ENCODE peak calls at places on chromosomes 3 and 15, in four cellular contexts. K is upper lobe of left lung, X is breast epithelium, G is HCT116. S is an unnamed sample.

GRCh38 chr3:164604687-164605086 is 473.6 kb downstream of the SI start:
- DNase-seq in G (no peak), K (no peak), X (no peak), S (no peak)

GRCh38 chr15:64249406-64249805 is 86.6 kb upstream of the PPIB start:
- DNase-seq in X (no peak), K (no peak), G (no peak), S (no peak)

GRCh38 chr15:33154366-33155166 is 39.9 kb downstream of the FMN1 start:
- DNase-seq in X (no peak), K (peak), G (no peak), S (no peak)

GRCh38 chr3:160929595-160929994 is 173.6 kb downstream of the PPM1L start:
- DNase-seq in X (no peak), G (no peak), K (no peak), S (peak)

GRCh38 chr3:184143327-184143726 is 8.2 kb downstream of the EIF2B5 start:
- DNase-seq in K (no peak), G (no peak), X (no peak), S (no peak)

GRCh38 chr3:73601031-73601430 is 23.7 kb downstream of the PDZRN3 start:
- DNase-seq in X (no peak), G (no peak), K (no peak), S (no peak)

GRCh38 chr3:125261031-125261430 is 48.5 kb upstream of the SLC12A8 start:
- DNase-seq in G (no peak), X (no peak), K (no peak), S (no peak)

GRCh38 chr15:95948371-95948770 is 382.1 kb upstream of the NR2F2 start:
- DNase-seq in K (no peak), G (no peak), X (no peak), S (no peak)

GRCh38 chr3:133838296-133838789 is 32.7 kb downstream of the SRPRB start:
- DNase-seq in G (no peak), X (no peak), K (no peak), S (no peak)

GRCh38 chr15:31897746-31898145 is 132.6 kb upstream of the CHRNA7 start:
- DNase-seq in K (no peak), X (no peak), G (no peak), S (no peak)

GRCh38 chr3:100561459-100562158 is 47.8 kb upstream of the ADGRG7 start:
- DNase-seq in K (no peak), X (no peak), G (no peak), S (no peak)

GRCh38 chr3:143307613-143308183 is 188.1 kb downstream of the CHST2 start:
- DNase-seq in X (no peak), K (no peak), G (no peak), S (peak)

GRCh38 chr3:71208273-71209095 is 375.0 kb downstream of the FOXP1 start:
- DNase-seq in G (no peak), X (no peak), K (no peak), S (peak)

GRCh38 chr15:40437754-40438687 is 2.7 kb upstream of the BAHD1 start:
- DNase-seq in G (no peak), K (no peak), X (no peak), S (no peak)

GRCh38 chr3:15558581-15558980 is 37.1 kb upstream of the COLQ start:
- DNase-seq in X (no peak), G (no peak), K (no peak), S (no peak)

GRCh38 chr15:51796777-51797474 is 32.5 kb upstream of the TMOD3 start:
- DNase-seq in G (no peak), K (no peak), X (no peak), S (no peak)

GRCh38 chr3:123651449-123652345 is 66.8 kb upstream of the HACD2 start:
- DNase-seq in X (no peak), G (no peak), K (no peak), S (no peak)

GRCh38 chr3:119184083-119184482 is 10.7 kb downstream of the UPK1B start:
- DNase-seq in G (no peak), K (no peak), X (no peak), S (no peak)

GRCh38 chr15:76209948-76210347 is 101.3 kb downstream of the ETFA start:
- DNase-seq in X (no peak), G (no peak), K (no peak), S (peak)

GRCh38 chr15:70376031-70376928 is 278.6 kb upstream of the TLE3 start:
- DNase-seq in X (no peak), G (no peak), K (peak), S (peak)

GRCh38 chr3:117688583-117688982 is 979.0 kb downstream of the TUSC7 start:
- DNase-seq in X (no peak), K (no peak), G (no peak), S (peak)

GRCh38 chr3:15506571-15506970 is 14.9 kb downstream of the COLQ start:
- DNase-seq in X (no peak), G (no peak), K (no peak), S (no peak)

GRCh38 chr3:117526485-117527079 is 817.0 kb downstream of the TUSC7 start:
- DNase-seq in K (no peak), G (peak), X (no peak), S (peak)

GRCh38 chr3:120693439-120694172 is 11.6 kb upstream of the HGD start:
- DNase-seq in G (no peak), K (no peak), X (no peak), S (no peak)

GRCh38 chr15:35491999-35492398 is 54.0 kb downstream of the DPH6 start:
- DNase-seq in K (no peak), G (no peak), X (no peak), S (no peak)

GRCh38 chr15:57227181-57227580 is 149.1 kb upstream of the CGNL1 start:
- DNase-seq in G (no peak), K (no peak), X (no peak), S (no peak)

GRCh38 chr3:168889666-168890065 is 773.8 kb downstream of the MECOM start:
- DNase-seq in G (no peak), K (no peak), X (no peak), S (no peak)

GRCh38 chr15:22873204-22873701 is 34.8 kb downstream of the NIPA2 start:
- DNase-seq in G (no peak), K (no peak), X (no peak), S (no peak)

GRCh38 chr3:128319741-128320141 is 146.9 kb downstream of the DNAJB8 start:
- DNase-seq in G (no peak), K (peak), X (no peak), S (peak)

GRCh38 chr3:63588897-63589296 is 63.6 kb upstream of the SNTN start:
- DNase-seq in X (no peak), G (no peak), K (no peak), S (no peak)

GRCh38 chr3:12158387-12159226 is at the start of gene TIMP4:
- DNase-seq in G (no peak), K (no peak), X (no peak), S (peak)
- TF ChIP-seq POLR2A in G (no peak), K (no peak), X (no peak), S (no peak)

DNA sequence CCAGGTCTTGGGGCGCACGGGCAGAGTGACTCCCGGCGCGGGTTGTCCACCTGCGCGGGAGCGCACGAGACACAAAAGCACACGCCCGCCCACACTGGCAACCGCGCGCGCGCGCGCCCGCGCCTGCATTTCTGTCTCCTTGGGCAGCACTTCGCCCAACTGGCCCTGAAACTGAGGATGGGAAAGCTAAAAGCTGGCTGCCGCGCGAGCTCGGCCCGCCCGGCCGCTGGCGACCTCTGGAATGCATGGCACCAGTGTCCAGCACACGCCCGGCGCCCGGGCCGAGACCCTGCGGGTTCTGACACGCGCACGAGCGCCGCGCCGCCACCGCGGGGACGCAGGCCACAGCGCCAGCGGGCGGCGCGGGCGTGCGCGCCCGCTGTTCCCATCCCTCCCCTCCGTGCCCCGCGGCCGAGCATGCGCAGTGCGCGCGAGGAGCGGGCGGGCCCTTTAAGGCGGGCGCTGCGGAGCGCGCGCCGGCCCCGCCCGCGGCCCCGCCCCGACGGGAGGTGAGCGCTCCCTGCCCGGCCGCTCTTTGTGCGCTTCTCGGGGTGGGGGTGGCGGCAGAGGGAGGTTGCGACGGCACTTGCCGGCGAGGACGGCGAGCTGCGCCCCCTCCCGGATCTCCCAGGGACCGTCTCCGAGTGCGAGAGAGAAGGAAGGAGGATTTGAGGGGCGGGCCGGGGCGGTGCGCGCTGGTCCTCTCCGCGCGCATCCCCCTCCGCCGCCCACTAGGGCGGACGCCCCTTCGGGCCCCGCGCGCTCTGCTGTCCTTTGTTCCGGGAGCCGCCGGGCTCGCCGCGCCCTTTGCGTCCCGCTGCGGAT is 1.1 kb upstream of the MEX3B start:
- DNase-seq in K (peak), X (peak), G (peak), S (peak)
- TF ChIP-seq POLR2AphosphoS5 in K (no peak), X (no peak), G (no peak), S (peak)

GRCh38 chr3:86794336-86795065 is 196.4 kb downstream of the VGLL3 start:
- DNase-seq in X (no peak), G (no peak), K (no peak), S (no peak)

GRCh38 chr3:86801921-86802320 is 189.0 kb downstream of the VGLL3 start:
- DNase-seq in K (no peak), G (no peak), X (no peak), S (no peak)

GRCh38 chr3:86797946-86798345 is 193.0 kb downstream of the VGLL3 start:
- DNase-seq in X (no peak), K (no peak), G (no peak), S (no peak)

DNA sequence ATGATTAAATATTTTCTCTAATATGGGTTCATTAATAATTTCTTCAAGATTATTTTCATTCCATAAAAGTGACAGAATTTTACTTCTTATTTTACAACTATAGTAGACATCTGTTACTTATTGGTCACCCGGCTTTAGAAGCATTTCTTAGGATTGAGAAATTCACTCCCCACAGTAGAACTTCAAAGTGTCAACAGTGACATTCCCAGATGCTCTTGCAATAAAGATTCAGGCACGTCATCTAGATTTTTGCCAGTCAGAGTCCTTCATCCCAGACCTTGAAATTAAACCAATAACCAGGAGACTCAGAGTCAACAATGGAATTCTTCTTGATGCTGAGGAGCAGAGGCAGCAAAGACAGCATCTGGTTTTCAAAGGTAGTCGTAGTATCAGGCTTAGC is 190.8 kb downstream of the VGLL3 start:
- DNase-seq in K (no peak), X (no peak), G (no peak), S (no peak)
- TF ChIP-seq POLR2A in K (no peak), X (no peak), G (no peak), S (no peak)

GRCh38 chr15:69298697-69299441 is at the start of gene PAQR5:
- DNase-seq in G (no peak), K (peak), X (no peak), S (peak)

GRCh38 chr15:69297642-69298353 is 914 bp upstream of the PAQR5 start:
- DNase-seq in G (no peak), X (no peak), K (no peak), S (no peak)

GRCh38 chr15:69298354-69298696 is 387 bp upstream of the PAQR5 start:
- DNase-seq in G (no peak), K (no peak), X (no peak), S (no peak)

GRCh38 chr15:69299451-69300128 is 878 bp downstream of the PAQR5 start:
- DNase-seq in K (no peak), G (no peak), X (no peak), S (no peak)

DNA sequence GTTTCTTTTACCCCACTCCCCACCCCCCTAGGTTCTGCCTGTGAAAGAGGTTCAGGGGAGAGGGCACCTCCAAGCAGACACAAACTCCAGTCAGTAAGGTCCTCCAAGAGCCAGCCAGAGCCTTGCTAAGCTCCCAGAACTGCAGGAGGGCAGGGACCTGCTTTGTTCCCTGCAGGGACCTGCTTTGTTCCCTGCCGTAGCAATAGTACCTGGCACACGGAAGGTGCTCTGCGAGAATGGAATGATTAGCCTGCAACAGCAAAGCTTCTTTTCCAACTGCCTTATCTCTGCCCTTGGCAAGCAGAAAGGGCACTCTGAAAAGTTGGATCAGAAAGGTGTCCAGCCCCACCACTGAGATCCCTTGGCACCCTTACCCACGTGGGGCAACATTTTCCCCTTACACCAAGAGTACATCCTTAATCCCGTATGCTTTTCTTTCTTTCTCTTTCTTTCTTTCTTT is 1.4 kb downstream of the PAQR5 start:
- DNase-seq in G (no peak), K (no peak), X (no peak), S (peak)
- TF ChIP-seq POLR2AphosphoS5 in G (no peak), K (no peak), X (no peak), S (peak)

GRCh38 chr15:74620636-74621545 is 5.3 kb downstream of the CLK3 start:
- DNase-seq in X (no peak), G (peak), K (peak), S (peak)
- TF ChIP-seq POLR2A in X (no peak), G (no peak), K (no peak), S (no peak)

GRCh38 chr3:66200786-66201185 is 20.0 kb upstream of the SLC25A26 start:
- DNase-seq in G (no peak), K (no peak), X (no peak), S (no peak)

GRCh38 chr3:66206806-66207205 is 14.0 kb upstream of the SLC25A26 start:
- DNase-seq in K (no peak), X (no peak), G (no peak), S (no peak)

GRCh38 chr3:66200147-66200546 is 20.7 kb upstream of the SLC25A26 start:
- DNase-seq in G (no peak), K (no peak), X (no peak), S (peak)

GRCh38 chr3:66199089-66199473 is 21.7 kb upstream of the SLC25A26 start:
- DNase-seq in G (no peak), X (no peak), K (no peak), S (no peak)

GRCh38 chr3:66203275-66203674 is 17.5 kb upstream of the SLC25A26 start:
- DNase-seq in X (no peak), G (no peak), K (no peak), S (no peak)
- TF ChIP-seq POLR2AphosphoS5 in X (no peak), G (no peak), K (no peak), S (no peak)

DNA sequence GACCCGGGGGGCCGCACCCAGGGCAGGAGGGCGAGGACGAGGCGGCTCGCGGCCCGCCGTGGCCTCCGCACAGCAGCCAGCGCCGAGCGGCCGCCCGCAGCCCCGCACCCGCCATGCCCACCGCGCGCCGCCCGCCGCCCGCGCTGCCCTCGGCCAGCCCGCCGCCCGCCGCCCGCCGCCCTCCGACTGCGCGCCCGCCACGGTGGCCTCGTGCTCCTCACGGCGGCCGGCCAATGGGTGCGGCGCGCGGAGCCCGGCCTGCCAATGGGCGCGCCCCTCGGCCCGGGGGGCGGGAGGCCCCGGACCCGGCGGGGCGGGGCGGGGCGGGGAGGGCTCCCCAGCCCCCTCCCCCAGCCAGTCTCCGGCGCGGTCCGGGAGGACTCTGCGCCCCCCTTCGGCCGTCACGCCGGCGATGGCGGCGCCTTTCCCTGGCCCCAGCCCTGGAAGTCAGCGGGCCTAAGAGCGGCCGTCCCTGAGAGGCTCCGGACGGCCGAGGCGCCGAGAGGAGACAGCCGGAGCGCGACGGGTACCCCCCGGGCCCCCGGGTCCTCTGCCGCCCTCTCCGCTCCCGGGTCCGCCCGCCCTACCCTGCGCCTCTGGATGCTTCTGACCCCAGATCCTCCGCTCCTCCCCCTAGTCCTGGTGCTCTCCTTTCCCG is at the start of gene NT5DC2:
- DNase-seq in G (no peak), X (no peak), K (peak), S (peak)
- TF ChIP-seq POLR2A in G (peak), X (no peak), K (no peak), S (no peak)

DNA sequence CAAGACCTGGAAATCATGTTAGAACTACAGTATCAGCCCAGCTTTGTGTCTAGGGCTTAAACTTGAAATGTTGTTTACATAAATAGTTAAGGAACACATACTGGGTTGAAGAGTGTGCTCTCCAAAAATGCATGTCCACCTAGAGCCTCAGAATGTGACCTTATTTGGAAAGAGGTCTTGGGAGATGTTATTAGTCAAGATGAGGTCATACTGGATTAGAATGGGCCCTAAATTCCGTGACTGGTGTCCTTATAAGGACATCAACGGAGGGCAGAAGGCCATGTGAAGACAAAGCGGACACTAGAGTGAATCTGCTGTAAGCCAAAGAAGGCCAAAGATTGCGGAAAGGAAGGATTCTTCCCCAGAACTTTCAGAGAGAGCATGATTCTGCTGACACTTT is 759.2 kb upstream of the CFAP20DC start:
- DNase-seq in K (no peak), X (no peak), G (no peak), S (no peak)
- TF ChIP-seq POLR2AphosphoS5 in K (no peak), X (no peak), G (no peak), S (no peak)

DNA sequence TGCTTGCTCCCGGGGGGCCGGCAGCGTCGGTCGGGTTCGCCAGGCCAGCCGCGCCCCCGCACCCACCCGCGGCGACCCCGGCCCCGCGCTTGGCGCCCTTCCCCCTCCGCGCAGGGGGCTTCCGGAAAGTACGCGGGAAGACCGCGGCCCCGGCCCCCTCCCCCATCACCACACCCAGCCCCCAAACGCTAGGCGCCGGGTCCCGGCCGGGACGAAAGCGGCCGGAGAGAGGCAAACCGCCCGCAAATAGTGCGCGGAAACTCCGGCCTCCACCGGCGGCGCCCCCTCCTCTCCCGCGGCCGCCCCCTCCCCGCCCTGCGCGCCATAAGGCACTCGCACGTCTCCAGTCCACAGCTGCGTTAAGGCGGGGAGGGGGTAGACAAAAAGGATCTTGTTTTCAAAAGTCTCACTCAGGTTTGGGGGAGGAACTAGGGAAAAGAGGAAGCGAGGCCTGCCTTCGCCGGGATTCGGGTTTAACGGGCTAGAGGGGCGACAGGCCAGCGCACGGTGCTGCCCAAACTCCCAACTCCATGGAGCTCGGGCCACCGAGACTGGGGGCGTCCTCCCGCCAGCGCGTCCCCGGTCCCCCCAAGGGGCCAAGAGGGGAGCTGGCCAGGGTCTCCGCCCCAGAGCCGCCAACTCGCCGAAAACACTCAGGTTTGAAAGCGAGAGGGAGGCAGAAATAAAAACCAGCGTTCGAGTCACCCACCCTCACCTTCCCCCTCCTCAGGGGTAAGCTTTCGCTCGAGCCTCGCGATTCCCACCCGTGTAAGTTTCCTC is 1.8 kb downstream of the ANP32A start:
- DNase-seq in X (peak), G (no peak), K (peak), S (peak)
- TF ChIP-seq POLR2A in X (peak), G (no peak), K (peak), S (no peak)